ENCODE peak calls at places on chromosomes 2 and 18, in seven cellular contexts. One of them, this sample, is unnamed.

GRCh38 chr18:60147326-60147725 is 225.2 kb downstream of the MC4R start:
- DNase-seq in GM23338: no peak
- DNase-seq in thoracic aorta: no peak
- DNase-seq in coronary artery: no peak
- DNase-seq in BE2C: no peak
- DNase-seq in ovary: no peak
- DNase-seq in fibroblast of pulmonary artery: no peak
- DNase-seq in this sample: peak

GRCh38 chr2:215751200-215751910 is 262.0 kb downstream of the MREG start:
- DNase-seq in coronary artery: no peak
- DNase-seq in thoracic aorta: no peak
- DNase-seq in fibroblast of pulmonary artery: peak
- DNase-seq in BE2C: no peak
- DNase-seq in GM23338: no peak
- DNase-seq in ovary: no peak
- DNase-seq in this sample: peak

GRCh38 chr2:232545511-232546375 is 4.6 kb downstream of the TIGD1 start:
- DNase-seq in coronary artery: peak
- DNase-seq in fibroblast of pulmonary artery: no peak
- DNase-seq in GM23338: no peak
- DNase-seq in BE2C: no peak
- DNase-seq in thoracic aorta: no peak
- DNase-seq in ovary: no peak
- DNase-seq in this sample: no peak

GRCh38 chr2:20067992-20068727 is 16.7 kb upstream of the LAPTM4A start:
- DNase-seq in ovary: no peak
- DNase-seq in fibroblast of pulmonary artery: peak
- DNase-seq in thoracic aorta: no peak
- DNase-seq in coronary artery: no peak
- DNase-seq in BE2C: no peak
- DNase-seq in GM23338: no peak
- DNase-seq in this sample: peak

GRCh38 chr18:5998907-5999306 is 103.6 kb upstream of the TMEM200C start:
- DNase-seq in fibroblast of pulmonary artery: no peak
- DNase-seq in GM23338: no peak
- DNase-seq in coronary artery: no peak
- DNase-seq in thoracic aorta: no peak
- DNase-seq in ovary: no peak
- DNase-seq in BE2C: no peak
- DNase-seq in this sample: no peak

GRCh38 chr18:46334200-46334553 is 230.0 kb downstream of the HAUS1 start:
- DNase-seq in fibroblast of pulmonary artery: no peak
- DNase-seq in BE2C: no peak
- DNase-seq in GM23338: no peak
- DNase-seq in coronary artery: no peak
- DNase-seq in thoracic aorta: no peak
- DNase-seq in ovary: no peak
- DNase-seq in this sample: no peak

GRCh38 chr2:23901966-23902942 is 24.7 kb downstream of the ATAD2B start:
- DNase-seq in ovary: no peak
- DNase-seq in coronary artery: no peak
- DNase-seq in fibroblast of pulmonary artery: peak
- DNase-seq in GM23338: no peak
- DNase-seq in BE2C: no peak
- DNase-seq in thoracic aorta: no peak
- DNase-seq in this sample: peak

GRCh38 chr2:151302879-151303278 is 13.4 kb upstream of the NMI start:
- DNase-seq in ovary: no peak
- DNase-seq in BE2C: no peak
- DNase-seq in GM23338: no peak
- DNase-seq in fibroblast of pulmonary artery: peak
- DNase-seq in coronary artery: no peak
- DNase-seq in thoracic aorta: no peak
- DNase-seq in this sample: peak

GRCh38 chr2:165674780-165675179 is 119.3 kb downstream of the GALNT3 start:
- DNase-seq in ovary: no peak
- DNase-seq in GM23338: no peak
- DNase-seq in BE2C: no peak
- DNase-seq in fibroblast of pulmonary artery: no peak
- DNase-seq in coronary artery: no peak
- DNase-seq in thoracic aorta: no peak
- DNase-seq in this sample: no peak

GRCh38 chr2:6754412-6754811 is 111.3 kb downstream of the CMPK2 start:
- DNase-seq in BE2C: no peak
- DNase-seq in coronary artery: no peak
- DNase-seq in ovary: no peak
- DNase-seq in fibroblast of pulmonary artery: no peak
- DNase-seq in thoracic aorta: no peak
- DNase-seq in GM23338: peak
- DNase-seq in this sample: no peak
- TF ChIP-seq CTCF in BE2C: no peak
- TF ChIP-seq CTCF in coronary artery: no peak
- TF ChIP-seq CTCF in ovary: no peak
- TF ChIP-seq CTCF in fibroblast of pulmonary artery: no peak
- TF ChIP-seq CTCF in thoracic aorta: no peak
- TF ChIP-seq CTCF in GM23338: no peak
- TF ChIP-seq CTCF in this sample: no peak

GRCh38 chr2:201824212-201824611 is 17.9 kb downstream of the CDK15 start:
- DNase-seq in coronary artery: no peak
- DNase-seq in ovary: no peak
- DNase-seq in GM23338: no peak
- DNase-seq in fibroblast of pulmonary artery: no peak
- DNase-seq in BE2C: no peak
- DNase-seq in thoracic aorta: no peak
- DNase-seq in this sample: no peak
- TF ChIP-seq CTCF in coronary artery: no peak
- TF ChIP-seq CTCF in ovary: no peak
- TF ChIP-seq CTCF in GM23338: no peak
- TF ChIP-seq CTCF in fibroblast of pulmonary artery: no peak
- TF ChIP-seq CTCF in BE2C: no peak
- TF ChIP-seq CTCF in thoracic aorta: no peak
- TF ChIP-seq CTCF in this sample: no peak

GRCh38 chr18:74116628-74117554 is 30.7 kb downstream of the FBXO15 start:
- DNase-seq in thoracic aorta: no peak
- DNase-seq in ovary: no peak
- DNase-seq in BE2C: no peak
- DNase-seq in fibroblast of pulmonary artery: peak
- DNase-seq in GM23338: peak
- DNase-seq in coronary artery: no peak
- DNase-seq in this sample: peak
- TF ChIP-seq CTCF in thoracic aorta: no peak
- TF ChIP-seq CTCF in ovary: no peak
- TF ChIP-seq CTCF in BE2C: peak
- TF ChIP-seq CTCF in fibroblast of pulmonary artery: peak
- TF ChIP-seq CTCF in GM23338: peak
- TF ChIP-seq CTCF in coronary artery: peak
- TF ChIP-seq CTCF in this sample: peak

GRCh38 chr2:237774811-237775553 is 23.6 kb upstream of the RBM44 start:
- DNase-seq in coronary artery: no peak
- DNase-seq in BE2C: peak
- DNase-seq in GM23338: peak
- DNase-seq in thoracic aorta: no peak
- DNase-seq in ovary: no peak
- DNase-seq in fibroblast of pulmonary artery: peak
- DNase-seq in this sample: peak
- TF ChIP-seq CTCF in coronary artery: peak
- TF ChIP-seq CTCF in BE2C: peak
- TF ChIP-seq CTCF in GM23338: peak
- TF ChIP-seq CTCF in thoracic aorta: peak
- TF ChIP-seq CTCF in ovary: no peak
- TF ChIP-seq CTCF in fibroblast of pulmonary artery: peak
- TF ChIP-seq CTCF in this sample: peak